ENCODE peak calls at places on chromosomes 6 and 20, in ten cellular contexts. N, O, J, L, V, R, G, U, E and I are unnamed samples.

GRCh38 chr6:88481519-88481918 is 315.4 kb upstream of the CNR1 start:
- DNase-seq in N (no peak), O (no peak), J (no peak), L (no peak), V (no peak), R (no peak), G (no peak), U (no peak), E (no peak), I (no peak)

GRCh38 chr6:82711992-82712788 is 348.6 kb downstream of the TPBG start:
- DNase-seq in N (no peak), O (peak), J (no peak), L (no peak), V (peak), R (no peak), G (no peak), U (no peak), E (no peak), I (no peak)

GRCh38 chr20:13644010-13644409 is 5.3 kb upstream of the TASP1 start:
- DNase-seq in N (no peak), O (peak), J (no peak), L (no peak), V (no peak), R (no peak), G (no peak), U (no peak), E (no peak), I (no peak)

GRCh38 chr20:17651761-17652388 is 30.2 kb downstream of the RRBP1 start:
- DNase-seq in N (no peak), O (no peak), J (no peak), L (no peak), V (no peak), R (no peak), G (no peak), U (no peak), E (no peak), I (no peak)

GRCh38 chr6:152099816-152100618 is 292.5 kb downstream of the ESR1 start:
- DNase-seq in N (no peak), O (peak), J (peak), L (no peak), V (no peak), R (peak), G (no peak), U (peak), E (no peak), I (no peak)

GRCh38 chr20:33947709-33948295 is 45.9 kb upstream of the RALY start:
- DNase-seq in N (no peak), O (peak), J (no peak), L (peak), V (no peak), R (no peak), G (no peak), U (no peak), E (no peak), I (peak)

GRCh38 chr20:5550738-5551529 is 199.3 kb upstream of the SHLD1 start:
- DNase-seq in N (no peak), O (no peak), J (no peak), L (no peak), V (no peak), R (no peak), G (no peak), U (no peak), E (no peak), I (no peak)

GRCh38 chr6:97850458-97851218 is 567.6 kb upstream of the MMS22L start:
- DNase-seq in N (no peak), O (no peak), J (no peak), L (no peak), V (no peak), R (no peak), G (no peak), U (no peak), E (no peak), I (no peak)

GRCh38 chr6:99588618-99589289 is 17.9 kb upstream of the PRDM13 start:
- DNase-seq in N (peak), O (peak), J (peak), L (no peak), V (no peak), R (peak), G (no peak), U (peak), E (peak), I (no peak)

GRCh38 chr20:59428441-59429205 is 128.2 kb downstream of the EDN3 start:
- DNase-seq in N (no peak), O (no peak), J (no peak), L (no peak), V (no peak), R (no peak), G (no peak), U (no peak), E (no peak), I (peak)

GRCh38 chr6:132937466-132937906 is 123.1 kb downstream of the RPS12 start:
- DNase-seq in N (no peak), O (peak), J (no peak), L (no peak), V (no peak), R (no peak), G (peak), U (no peak), E (no peak), I (peak)

GRCh38 chr6:161244725-161245124 is 29.1 kb downstream of the AGPAT4 start:
- DNase-seq in N (no peak), O (no peak), J (no peak), L (no peak), V (no peak), R (no peak), G (no peak), U (no peak), E (no peak), I (no peak)

GRCh38 chr6:81561071-81561564 is 191.4 kb downstream of the TENT5A start:
- DNase-seq in N (no peak), O (no peak), J (no peak), L (no peak), V (no peak), R (no peak), G (no peak), U (no peak), E (no peak), I (peak)

GRCh38 chr6:24991748-24992467 is 56.1 kb upstream of the RIPOR2 start:
- DNase-seq in N (peak), O (peak), J (no peak), L (peak), V (no peak), R (peak), G (no peak), U (peak), E (no peak), I (peak)

GRCh38 chr6:80696268-80696667 is 589.8 kb downstream of the BCKDHB start:
- DNase-seq in N (no peak), O (no peak), J (no peak), L (no peak), V (no peak), R (no peak), G (no peak), U (no peak), E (no peak), I (no peak)

GRCh38 chr6:158849899-158850806 is 31.0 kb upstream of the EZR start:
- DNase-seq in N (peak), O (peak), J (no peak), L (no peak), V (no peak), R (no peak), G (no peak), U (no peak), E (peak), I (peak)

GRCh38 chr6:15607603-15608002 is 55.2 kb downstream of the DTNBP1 start:
- DNase-seq in N (no peak), O (no peak), J (no peak), L (no peak), V (no peak), R (no peak), G (no peak), U (no peak), E (no peak), I (no peak)

GRCh38 chr6:23446394-23447001 is 679.5 kb upstream of the NRSN1 start:
- DNase-seq in N (no peak), O (peak), J (no peak), L (no peak), V (peak), R (no peak), G (peak), U (no peak), E (peak), I (peak)

GRCh38 chr6:321158-321438 is 28.8 kb downstream of the DUSP22 start:
- DNase-seq in N (no peak), O (no peak), J (no peak), L (no peak), V (no peak), R (no peak), G (no peak), U (no peak), E (no peak), I (no peak)

GRCh38 chr20:17658648-17658993 is 23.4 kb downstream of the RRBP1 start:
- DNase-seq in N (no peak), O (no peak), J (no peak), L (no peak), V (no peak), R (no peak), G (no peak), U (no peak), E (no peak), I (no peak)

GRCh38 chr6:142236686-142237085 is 65.1 kb upstream of the ADGRG6 start:
- DNase-seq in N (no peak), O (no peak), J (no peak), L (no peak), V (no peak), R (no peak), G (no peak), U (no peak), E (no peak), I (no peak)

GRCh38 chr6:55239099-55239498 is 64.8 kb downstream of the HCRTR2 start:
- DNase-seq in N (no peak), O (no peak), J (no peak), L (no peak), V (no peak), R (no peak), G (no peak), U (peak), E (no peak), I (no peak)

GRCh38 chr6:34147906-34148701 is 2.2 kb upstream of the GRM4 start:
- DNase-seq in N (no peak), O (no peak), J (no peak), L (no peak), V (no peak), R (peak), G (no peak), U (no peak), E (no peak), I (no peak)

GRCh38 chr6:9467746-9468145 is 947.1 kb downstream of the TFAP2A start:
- DNase-seq in N (no peak), O (peak), J (no peak), L (no peak), V (no peak), R (no peak), G (no peak), U (no peak), E (no peak), I (no peak)

GRCh38 chr20:46220808-46221207 is 87.5 kb downstream of the CDH22 start:
- DNase-seq in N (no peak), O (no peak), J (no peak), L (no peak), V (no peak), R (no peak), G (no peak), U (no peak), E (no peak), I (peak)

GRCh38 chr6:132443206-132443605 is 41.9 kb upstream of the MOXD1 start:
- DNase-seq in N (no peak), O (peak), J (no peak), L (no peak), V (no peak), R (no peak), G (no peak), U (no peak), E (no peak), I (no peak)

GRCh38 chr6:7262037-7262461 is 51.0 kb downstream of the SSR1 start:
- DNase-seq in N (no peak), O (no peak), J (peak), L (no peak), V (no peak), R (no peak), G (no peak), U (no peak), E (no peak), I (no peak)

GRCh38 chr6:7431594-7432390 is 42.2 kb downstream of the RIOK1 start:
- DNase-seq in N (no peak), O (no peak), J (no peak), L (no peak), V (no peak), R (no peak), G (no peak), U (no peak), E (no peak), I (no peak)

GRCh38 chr20:50374541-50375078 is 135.6 kb upstream of the PTPN1 start:
- DNase-seq in N (no peak), O (no peak), J (no peak), L (no peak), V (no peak), R (no peak), G (no peak), U (no peak), E (no peak), I (no peak)